ENCODE peak calls at places on chromosomes 13 and 19, in four cellular contexts. T is lower lobe of right lung, K is neural progenitor cell, W is ovary. N is an unnamed sample.
A peak's percentile ranks its signal among the peaks of the same experiment; 100 is the strongest.

GRCh38 chr13:60112771-60113170 is 51.0 kb downstream of the DIAPH3 start:
- DNase-seq in T (no peak), K (no peak), W (no peak), N (no peak)

GRCh38 chr19:32824136-32824835 is 45.3 kb downstream of the SLC7A9 start:
- DNase-seq in T (no peak), K (peak; percentile 36), W (no peak), N (no peak)

GRCh38 chr13:25213716-25214115 is 41.6 kb upstream of the AMER2 start:
- DNase-seq in T (no peak), K (no peak), W (no peak), N (no peak)

GRCh38 chr13:108214511-108215383 is 589 bp downstream of the LIG4 start:
- DNase-seq in T (peak; percentile 46), K (peak; percentile 51), W (no peak), N (peak; percentile 40)

GRCh38 chr13:75666646-75667351 is 30.7 kb downstream of the LMO7 start:
- DNase-seq in T (no peak), K (no peak), W (no peak), N (no peak)

GRCh38 chr19:50580240-50580639 is 12.0 kb upstream of the LRRC4B start:
- DNase-seq in T (no peak), K (no peak), W (no peak), N (no peak)

GRCh38 chr19:763869-764268 is 13.0 kb downstream of the MISP start:
- DNase-seq in T (no peak), K (no peak), W (no peak), N (no peak)

GRCh38 chr19:49436381-49437017 is 4.8 kb downstream of the SLC17A7 start:
- DNase-seq in T (no peak), K (peak; percentile 91), W (no peak), N (peak; percentile 81)

GRCh38 chr13:51910508-51910907 is 48.7 kb downstream of the CCDC70 start:
- DNase-seq in T (no peak), K (no peak), W (no peak), N (no peak)

DNA sequence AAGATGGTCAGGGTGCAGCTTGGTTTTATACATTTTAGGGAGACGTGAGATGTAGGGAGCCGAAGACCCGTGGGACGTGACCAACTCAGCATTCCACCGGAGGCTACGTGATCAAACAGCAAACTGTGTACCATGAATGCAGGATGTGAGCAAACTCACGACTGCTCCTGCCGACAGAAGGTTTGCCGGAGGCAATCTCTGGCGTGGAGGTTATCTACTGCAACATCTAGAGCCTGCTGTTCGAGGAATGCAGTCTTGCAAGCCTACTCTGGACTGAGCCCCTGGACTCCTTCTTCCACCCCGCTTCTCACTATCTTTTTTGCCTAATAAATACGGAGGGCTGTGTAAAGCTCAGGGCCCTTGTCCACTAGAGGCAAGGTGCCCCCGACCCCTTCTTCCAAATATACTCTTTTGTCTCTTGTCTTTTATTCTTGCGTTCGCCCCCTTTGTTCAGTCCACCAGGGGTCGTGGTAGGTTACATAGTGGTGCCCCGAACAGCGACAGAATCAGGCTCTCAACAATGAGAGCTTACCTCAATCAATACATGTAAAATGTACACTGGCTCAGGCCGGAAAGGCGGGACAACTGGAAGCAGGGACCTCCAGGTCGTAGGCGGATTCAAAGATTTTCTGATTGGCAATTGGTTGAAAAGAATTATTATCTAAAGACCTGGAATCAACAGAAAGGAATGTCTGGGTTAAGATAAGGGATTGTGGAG is 8.9 kb upstream of the OR1I1 start:
- DNase-seq in T (no peak), K (peak; percentile 7), W (no peak), N (no peak)
- H3K27ac ChIP-seq in T (no peak overlapping the region), K (no peak overlapping the region), W (no peak overlapping the region), N (no peak overlapping the region)

GRCh38 chr19:39332293-39332692 is 3.5 kb downstream of the GMFG start:
- DNase-seq in T (no peak), K (no peak), W (no peak), N (no peak)

GRCh38 chr19:39336483-39336882 is 640 bp upstream of the GMFG start:
- DNase-seq in T (no peak), K (no peak), W (no peak), N (no peak)

GRCh38 chr19:39334444-39334976 is 1.3 kb downstream of the GMFG start:
- DNase-seq in T (no peak), K (no peak), W (no peak), N (no peak)

GRCh38 chr19:39335168-39335567 is 675 bp downstream of the GMFG start:
- DNase-seq in T (no peak), K (no peak), W (no peak), N (no peak)

GRCh38 chr19:39333507-39333906 is 2.3 kb downstream of the GMFG start:
- DNase-seq in T (no peak), K (no peak), W (no peak), N (no peak)
- H3K4me1 ChIP-seq in T (peaks cover 14% of the 10 kb centered on the region), K (no peaks in the 10 kb centered on the region), W (no peaks in the 10 kb centered on the region), N (no peaks in the 10 kb centered on the region)

GRCh38 chr13:78376033-78376432 is 227.3 kb downstream of the POU4F1 start:
- DNase-seq in T (no peak), K (no peak), W (no peak), N (no peak)
- TF ChIP-seq CTCF in T (no peak), K (no peak), W (no peak), N (no peak)

GRCh38 chr19:18172331-18173053 is 1.1 kb upstream of the IFI30 start:
- DNase-seq in T (no peak), K (no peak), W (no peak), N (no peak)

GRCh38 chr19:18173054-18173571 is 500 bp upstream of the IFI30 start:
- DNase-seq in T (peak; percentile 91), K (no peak), W (no peak), N (no peak)

GRCh38 chr19:18176367-18177310 is 3.0 kb downstream of the IFI30 start:
- DNase-seq in T (no peak), K (no peak), W (no peak), N (no peak)

GRCh38 chr19:18173572-18174294 is at the start of gene IFI30:
- DNase-seq in T (peak; percentile 92), K (peak; percentile 76), W (peak; percentile 82), N (peak; percentile 62)

GRCh38 chr19:18174983-18175382 is 1.4 kb downstream of the IFI30 start:
- DNase-seq in T (no peak), K (no peak), W (no peak), N (no peak)
- H3K27ac ChIP-seq in T (no peak overlapping the region), K (no peak overlapping the region), W (no peak overlapping the region), N (no peak overlapping the region)

GRCh38 chr13:110254151-110254679 is 52.7 kb downstream of the COL4A1 start:
- DNase-seq in T (no peak), K (no peak), W (no peak), N (peak; percentile 12)
- H3K4me1 ChIP-seq in T (peaks cover 28% of the 10 kb centered on the region), K (no peaks in the 10 kb centered on the region), W (peaks cover 27% of the 10 kb centered on the region), N (peaks cover 6% of the 10 kb centered on the region)

DNA sequence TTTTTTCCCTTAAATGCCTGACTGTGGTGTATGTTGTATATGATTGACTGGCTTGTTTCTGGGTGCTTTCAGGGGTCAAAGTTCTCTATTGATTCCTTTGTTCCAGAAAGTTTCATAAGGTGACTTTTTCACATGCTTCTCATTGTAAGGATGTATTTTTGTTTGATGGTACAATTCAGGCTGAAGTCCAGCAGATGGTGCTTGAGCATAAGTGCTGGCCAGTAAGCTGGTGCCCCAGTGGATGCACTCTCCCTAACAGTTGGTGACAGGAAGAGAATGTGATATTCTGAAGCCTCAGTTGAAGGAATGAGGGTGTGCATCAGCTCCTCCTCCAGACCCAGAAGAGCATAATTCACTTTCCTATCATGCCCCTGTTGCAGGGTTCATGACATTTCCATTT is 1941.6 kb upstream of the PRR20A start:
- DNase-seq in T (no peak), K (peak; percentile 47), W (no peak), N (peak; percentile 52)
- TF ChIP-seq CTCF in T (no peak), K (peak; percentile 59), W (no peak), N (no peak)

GRCh38 chr19:15313649-15314279 is 18.6 kb downstream of the BRD4 start:
- DNase-seq in T (no peak), K (no peak), W (no peak), N (no peak)

GRCh38 chr19:15317392-15318011 is 14.8 kb downstream of the BRD4 start:
- DNase-seq in T (no peak), K (no peak), W (no peak), N (no peak)

GRCh38 chr19:15318241-15318691 is 14.1 kb downstream of the BRD4 start:
- DNase-seq in T (no peak), K (no peak), W (no peak), N (no peak)

GRCh38 chr19:15316498-15316897 is 15.8 kb downstream of the BRD4 start:
- DNase-seq in T (no peak), K (no peak), W (no peak), N (no peak)

GRCh38 chr19:15315101-15315500 is 17.2 kb downstream of the BRD4 start:
- DNase-seq in T (no peak), K (no peak), W (no peak), N (no peak)
- H3K27ac ChIP-seq in T (no peak overlapping the region), K (no peak overlapping the region), W (no peak overlapping the region), N (no peak overlapping the region)

N was measured in testis.